ENCODE peak calls at places on chromosomes 5 and 9, in nine cellular contexts. Q is HS-27A; G is iPS DF 6.9; L is uterus; K is RPMI8226; A is CD8-positive, alpha-beta T cell; D is AG09319; M is skeletal muscle cell; X is EL. T is an unnamed sample.

GRCh38 chr5:43428034-43428712 is 16.0 kb upstream of the CCL28 start:
- DNase-seq in K (no peak), X (peak; percentile 62), M (peak; percentile 38), Q (no peak), D (no peak), L (no peak), G (no peak), A (no peak), T (no peak)

GRCh38 chr9:79757906-79758669 is 186.3 kb downstream of the TLE4 start:
- DNase-seq in M (no peak), K (no peak), A (no peak), X (peak; percentile 41), D (no peak), Q (no peak), L (no peak), G (no peak), T (no peak)

GRCh38 chr5:169954786-169955185 is 25.5 kb downstream of the INSYN2B start:
- DNase-seq in A (no peak), M (no peak), X (no peak), G (no peak), D (no peak), K (no peak), Q (no peak), L (no peak), T (no peak)

GRCh38 chr9:97794666-97795065 is 58.4 kb upstream of the FOXE1 start:
- DNase-seq in D (no peak), M (no peak), K (no peak), A (no peak), X (peak; percentile 69), L (no peak), G (no peak), Q (peak; percentile 51), T (no peak)

GRCh38 chr5:175816348-175816747 is 55.0 kb upstream of the CPLX2 start:
- DNase-seq in M (no peak), G (no peak), X (no peak), A (no peak), Q (no peak), L (no peak), K (no peak), D (no peak), T (no peak)

GRCh38 chr9:131349522-131349880 is 44.4 kb upstream of the PRRC2B start:
- DNase-seq in A (no peak), Q (no peak), K (no peak), L (no peak), D (no peak), G (no peak), X (no peak), M (no peak), T (no peak)

GRCh38 chr9:127007638-127008037 is 93.1 kb downstream of the RALGPS1 start:
- DNase-seq in M (no peak), D (no peak), L (no peak), Q (no peak), G (no peak), K (no peak), X (no peak), A (no peak), T (no peak)

GRCh38 chr9:6877671-6878161 is 119.9 kb downstream of the KDM4C start:
- DNase-seq in A (no peak), D (peak; percentile 0), M (peak; percentile 4), L (no peak), X (peak; percentile 77), Q (peak; percentile 20), K (no peak), G (no peak), T (no peak)

GRCh38 chr5:73901045-73901444 is 275.0 kb downstream of the ARHGEF28 start:
- DNase-seq in Q (no peak), A (no peak), D (no peak), K (no peak), M (peak; percentile 77), X (peak; percentile 86), L (no peak), G (no peak), T (no peak)

GRCh38 chr5:170219615-170220014 is 13.2 kb upstream of the C5orf58 start:
- DNase-seq in A (no peak), Q (peak; percentile 64), G (no peak), X (peak; percentile 86), K (no peak), D (no peak), M (peak; percentile 36), L (no peak), T (no peak)

GRCh38 chr5:150321784-150322183 is 19.1 kb upstream of the ARSI start:
- DNase-seq in A (no peak), L (no peak), K (no peak), G (no peak), X (no peak), M (no peak), D (no peak), Q (no peak), T (no peak)